ENCODE peak calls at places on chromosomes 12 and 14, in four cellular contexts. C is AG10803; S is CD4-positive, alpha-beta memory T cell; L is CD8-positive, alpha-beta T cell. T is an unnamed sample.
A peak's percentile ranks its signal among the peaks of the same experiment; 100 is the strongest.

GRCh38 chr12:126383506-126383905 is 1318.3 kb downstream of the AACS start:
- DNase-seq in C (no peak), L (no peak), S (no peak), T (no peak)

GRCh38 chr12:65449400-65449799 is 170.9 kb downstream of the MSRB3 start:
- DNase-seq in C (peak; percentile 11), L (no peak), S (no peak), T (no peak)

GRCh38 chr12:130127527-130127908 is 34.7 kb upstream of the FZD10 start:
- DNase-seq in L (no peak), S (no peak), C (no peak), T (no peak)

GRCh38 chr14:94412671-94413638 is 24.6 kb upstream of the SERPINA1 start:
- DNase-seq in S (no peak), L (no peak), C (no peak), T (no peak)

GRCh38 chr12:121893901-121894540 is 5.4 kb downstream of the PSMD9 start:
- DNase-seq in S (no peak), L (no peak), C (peak; percentile 54), T (peak; percentile 65)

GRCh38 chr14:79278798-79279644 is 932.3 kb downstream of the DIO2 start:
- DNase-seq in L (no peak), S (no peak), C (peak; percentile 50), T (no peak)

GRCh38 chr12:101799774-101800173 is 31.0 kb downstream of the GNPTAB start:
- DNase-seq in C (no peak), S (no peak), L (no peak), T (no peak)

GRCh38 chr12:92827836-92828431 is 101.2 kb downstream of the EEA1 start:
- DNase-seq in S (no peak), L (no peak), C (peak; percentile 40), T (peak; percentile 59)

GRCh38 chr12:104448475-104448874 is 8.3 kb upstream of the CHST11 start:
- DNase-seq in L (no peak), S (no peak), C (no peak), T (no peak)

GRCh38 chr12:56590237-56590830 is 39.8 kb downstream of the BAZ2A start:
- DNase-seq in S (no peak), C (no peak), L (no peak), T (peak; percentile 46)

GRCh38 chr12:44647891-44648690 is 228.0 kb downstream of the NELL2 start:
- DNase-seq in S (no peak), C (no peak), L (no peak), T (no peak)

GRCh38 chr12:55996201-55996714 is 818 bp upstream of the SUOX start:
- DNase-seq in C (peak; percentile 57), L (peak; percentile 75), S (peak; percentile 65), T (peak; percentile 56)

GRCh38 chr12:68745904-68746571 is at the start of gene SLC35E3:
- DNase-seq in L (peak; percentile 94), C (peak; percentile 83), S (peak; percentile 91), T (peak; percentile 84)
- H3K4me3 ChIP-seq in L (peak within 1 kb of the TSS; percentile 80), C (peak within 1 kb of the TSS; percentile 89), S (peak within 1 kb of the TSS; percentile 78), T (peak within 1 kb of the TSS; percentile 90)

GRCh38 chr12:108340037-108340436 is 926 bp upstream of the CMKLR1 start:
- DNase-seq in S (no peak), L (no peak), C (no peak), T (no peak)
- H3K4me3 ChIP-seq in S (no peak overlapping the region), L (no peak overlapping the region), C (no peak overlapping the region), T (no peak overlapping the region)

GRCh38 chr14:22978873-22979671 is 3.3 kb downstream of the AJUBA start:
- DNase-seq in C (no peak), S (no peak), L (no peak), T (no peak)
- H3K4me3 ChIP-seq in C (peak overlapping the region; percentile 91), S (no peak overlapping the region), L (no peak overlapping the region), T (no peak overlapping the region)

GRCh38 chr14:69694730-69695663 is 71.9 kb upstream of the SRSF5 start:
- DNase-seq in C (peak; percentile 21), S (no peak), L (no peak), T (no peak)

GRCh38 chr14:69698572-69698971 is 68.4 kb upstream of the SRSF5 start:
- DNase-seq in S (no peak), L (no peak), C (no peak), T (no peak)

GRCh38 chr14:69696633-69697557 is 70.0 kb upstream of the SRSF5 start:
- DNase-seq in L (no peak), S (no peak), C (no peak), T (no peak)

GRCh38 chr14:69693823-69694729 is 72.9 kb upstream of the SRSF5 start:
- DNase-seq in C (no peak), S (no peak), L (no peak), T (no peak)

DNA sequence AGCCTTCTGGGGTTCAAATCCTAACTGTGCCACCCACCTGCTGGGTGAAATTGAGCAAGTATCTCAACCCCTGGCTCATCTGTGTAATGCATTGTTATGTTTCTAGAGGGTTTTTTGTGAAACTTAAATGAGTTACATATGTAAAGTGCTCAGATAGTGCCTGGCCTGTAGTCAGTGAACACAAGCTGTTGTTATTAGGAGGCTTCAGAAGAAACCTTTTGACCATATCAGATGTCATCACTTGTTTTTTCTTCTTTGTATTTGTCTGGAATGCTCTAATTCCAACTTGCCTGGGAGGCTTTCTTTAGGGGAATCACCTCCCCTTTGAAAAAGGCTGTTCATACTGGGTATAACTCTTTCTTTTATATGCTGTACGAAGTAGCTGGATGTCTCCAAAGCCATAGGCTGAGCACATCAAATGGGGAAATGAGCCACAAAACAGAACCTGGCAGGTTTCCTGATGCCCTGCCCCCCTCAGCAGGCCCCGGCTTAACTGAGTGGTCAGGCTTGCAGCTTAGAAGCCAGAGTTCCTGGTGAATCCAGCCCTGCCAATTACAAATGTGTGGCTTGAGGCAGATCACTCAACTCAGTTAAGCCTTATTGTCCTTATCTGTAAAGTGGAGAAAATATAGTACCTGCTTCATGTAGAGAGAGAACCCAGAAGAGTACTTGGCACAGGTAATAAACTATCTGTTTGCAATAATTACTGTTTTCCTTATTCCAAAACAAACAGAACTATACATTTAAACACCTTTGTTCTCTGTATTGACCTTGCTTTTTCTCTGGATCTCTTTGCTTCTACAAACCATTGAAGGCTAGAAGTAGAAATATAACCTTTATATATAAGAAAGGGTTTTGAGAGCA is 71.0 kb upstream of the SRSF5 start:
- DNase-seq in C (peak; percentile 50), L (no peak), S (no peak), T (no peak)
- H3K4me3 ChIP-seq in C (no peak overlapping the region), L (no peak overlapping the region), S (no peak overlapping the region), T (no peak overlapping the region)

DNA sequence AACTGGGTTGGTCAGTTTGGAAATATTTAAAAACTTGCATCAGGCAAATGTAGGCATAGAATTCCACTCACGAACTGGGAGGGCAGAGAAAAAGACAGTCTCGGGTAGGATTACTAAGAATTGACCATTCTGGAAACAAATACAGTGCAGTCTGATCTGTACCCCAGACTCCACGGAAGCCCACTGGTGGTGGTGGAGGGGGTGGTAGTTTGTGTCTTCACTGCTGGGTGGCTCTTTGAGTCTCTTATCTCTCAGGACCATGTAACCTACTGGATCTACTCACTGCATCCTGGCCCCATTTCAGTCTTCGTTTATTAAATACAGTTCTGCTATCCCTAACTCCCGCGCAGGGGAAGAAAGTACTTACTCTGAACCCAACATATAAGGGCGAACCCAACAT is 1.8 kb downstream of the SLC2A3 start:
- DNase-seq in L (no peak), S (no peak), C (no peak), T (no peak)
- H3K4me3 ChIP-seq in L (peak overlapping the region; percentile 76), S (peak overlapping the region; percentile 84), C (peak overlapping the region; percentile 75), T (no peak overlapping the region)

GRCh38 chr12:124507188-124508109 is 60.0 kb downstream of the NCOR2 start:
- DNase-seq in L (no peak), S (no peak), C (peak; percentile 73), T (no peak)

GRCh38 chr12:124504273-124505000 is 63.0 kb downstream of the NCOR2 start:
- DNase-seq in S (peak; percentile 20), L (no peak), C (no peak), T (no peak)

GRCh38 chr12:124505001-124505818 is 62.2 kb downstream of the NCOR2 start:
- DNase-seq in S (peak; percentile 34), L (no peak), C (no peak), T (no peak)

GRCh38 chr12:124506832-124507153 is 60.6 kb downstream of the NCOR2 start:
- DNase-seq in L (no peak), C (no peak), S (no peak), T (no peak)

DNA sequence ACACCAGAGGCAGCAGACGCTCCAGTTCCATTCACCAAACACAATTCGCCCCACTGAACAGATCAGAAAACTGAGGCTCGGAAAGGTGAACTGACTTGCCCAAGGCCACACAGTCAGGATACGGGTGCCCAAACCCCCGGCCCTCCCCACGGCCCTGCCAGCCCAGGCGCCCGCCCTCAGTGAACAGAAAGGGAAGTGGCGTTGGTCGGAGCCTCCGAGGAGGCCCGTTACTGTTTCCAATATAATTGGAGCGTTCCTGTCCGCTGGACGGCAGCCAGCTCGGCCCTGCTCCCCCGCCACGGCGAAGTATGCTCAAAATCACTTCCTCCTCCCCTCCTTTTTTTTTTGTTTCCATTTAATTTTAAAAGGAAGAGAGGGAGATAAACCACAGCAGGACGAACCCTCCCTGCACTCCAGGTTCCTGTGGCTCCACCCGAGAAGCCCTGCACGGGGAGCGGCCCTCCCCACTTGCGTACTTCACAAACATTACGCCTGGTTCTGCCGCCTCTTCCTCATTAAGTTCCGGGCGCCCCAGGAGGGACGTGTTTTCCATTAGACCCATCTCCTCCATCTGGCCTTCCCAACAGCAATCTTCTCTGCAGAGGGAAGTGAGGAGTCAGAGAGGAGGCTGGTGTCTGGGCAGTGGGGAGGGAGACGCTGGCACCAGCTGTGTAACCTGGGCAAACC is 61.1 kb downstream of the NCOR2 start:
- DNase-seq in C (peak; percentile 80), L (no peak), S (peak; percentile 28), T (no peak)
- H3K4me3 ChIP-seq in C (peak overlapping the region; percentile 11), L (no peak overlapping the region), S (no peak overlapping the region), T (no peak overlapping the region)

DNA sequence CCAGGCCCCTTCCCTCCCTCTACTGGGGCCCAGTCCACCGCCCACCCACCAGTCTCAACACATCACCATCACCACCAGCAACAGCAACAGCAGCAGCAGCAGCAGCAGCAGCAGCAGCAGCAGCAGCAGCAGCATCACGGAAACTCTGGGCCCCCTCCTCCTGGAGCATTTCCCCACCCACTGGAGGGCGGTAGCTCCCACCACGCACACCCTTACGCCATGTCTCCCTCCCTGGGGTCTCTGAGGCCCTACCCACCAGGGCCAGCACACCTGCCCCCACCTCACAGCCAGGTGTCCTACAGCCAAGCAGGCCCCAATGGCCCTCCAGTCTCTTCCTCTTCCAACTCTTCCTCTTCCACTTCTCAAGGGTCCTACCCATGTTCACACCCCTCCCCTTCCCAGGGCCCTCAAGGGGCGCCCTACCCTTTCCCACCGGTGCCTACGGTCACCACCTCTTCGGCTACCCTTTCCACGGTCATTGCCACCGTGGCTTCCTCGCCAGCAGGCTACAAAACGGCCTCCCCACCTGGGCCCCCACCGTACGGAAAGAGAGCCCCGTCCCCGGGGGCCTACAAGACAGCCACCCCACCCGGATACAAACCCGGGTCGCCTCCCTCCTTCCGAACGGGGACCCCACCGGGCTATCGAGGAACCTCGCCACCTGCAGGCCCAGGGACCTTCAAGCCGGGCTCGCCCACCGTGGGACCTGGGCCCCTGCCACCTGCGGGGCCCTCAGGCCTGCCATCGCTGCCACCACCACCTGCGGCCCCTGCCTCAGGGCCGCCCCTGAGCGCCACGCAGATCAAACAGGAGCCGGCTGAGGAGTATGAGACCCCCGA is 6.8 kb upstream of the RNU7-1 start:
- DNase-seq in C (no peak), S (peak; percentile 84), L (peak; percentile 71), T (peak; percentile 70)
- H3K4me3 ChIP-seq in C (peak overlapping the region; percentile 70), S (peak overlapping the region; percentile 82), L (peak overlapping the region; percentile 91), T (peak overlapping the region; percentile 88)

T was measured in Jurkat, Clone E6-1.